ENCODE peak calls at places on chromosomes 13 and 19, in eight cellular contexts. A, T, P, S, G, Z, E and N are unnamed samples. For H3K36me3, the result is how much of the 10 kb centered on the place peaks cover.

GRCh38 chr13:49472186-49472585 is 23.6 kb upstream of the PHF11 start:
- DNase-seq in A (no peak), T (no peak), P (no peak), S (no peak), G (no peak), Z (no peak), E (peak), N (no peak)

GRCh38 chr19:33819875-33820781 is 23.5 kb downstream of the KCTD15 start:
- DNase-seq in A (peak), T (peak), P (peak), S (peak), G (no peak), Z (no peak), E (peak), N (no peak)

GRCh38 chr13:98293103-98293502 is 116.0 kb upstream of the RNF113B start:
- DNase-seq in A (no peak), T (no peak), P (no peak), S (no peak), G (peak), Z (no peak), E (no peak), N (no peak)

GRCh38 chr19:13768510-13768909 is 4.2 kb downstream of the MRI1 start:
- DNase-seq in A (no peak), T (no peak), P (no peak), S (no peak), G (no peak), Z (no peak), E (no peak), N (no peak)

GRCh38 chr13:29081036-29081435 is 260.9 kb downstream of the MTUS2 start:
- DNase-seq in A (no peak), T (no peak), P (no peak), S (no peak), G (no peak), Z (no peak), E (no peak), N (no peak)

GRCh38 chr13:57631607-57632275 is at the start of gene PCDH17:
- DNase-seq in A (no peak), T (peak), P (no peak), S (peak), G (peak), Z (no peak), E (peak), N (no peak)

GRCh38 chr13:31870511-31870910 is 131.2 kb downstream of the RXFP2 start:
- DNase-seq in A (no peak), T (no peak), P (no peak), S (no peak), G (no peak), Z (no peak), E (no peak), N (no peak)

GRCh38 chr13:76148374-76148773 is 512.2 kb downstream of the LMO7 start:
- DNase-seq in A (no peak), T (no peak), P (no peak), S (no peak), G (no peak), Z (no peak), E (no peak), N (no peak)

GRCh38 chr19:4161415-4162077 is 8.1 kb downstream of the CREB3L3 start:
- DNase-seq in A (no peak), T (no peak), P (no peak), S (no peak), G (no peak), Z (no peak), E (no peak), N (no peak)

GRCh38 chr13:76043882-76044281 is 407.8 kb downstream of the LMO7 start:
- DNase-seq in A (no peak), T (no peak), P (no peak), S (no peak), G (no peak), Z (no peak), E (no peak), N (no peak)

GRCh38 chr13:99709134-99709533 is 207.9 kb downstream of the TM9SF2 start:
- DNase-seq in A (no peak), T (no peak), P (no peak), S (no peak), G (no peak), Z (no peak), E (no peak), N (no peak)

GRCh38 chr13:71712988-71713653 is 153.9 kb downstream of the DACH1 start:
- DNase-seq in A (no peak), T (peak), P (peak), S (peak), G (no peak), Z (no peak), E (no peak), N (no peak)

GRCh38 chr19:28422791-28423650 is 789.9 kb downstream of the UQCRFS1 start:
- DNase-seq in A (no peak), T (no peak), P (no peak), S (no peak), G (no peak), Z (no peak), E (no peak), N (no peak)

GRCh38 chr19:46850228-46851203 is at the start of gene AP2S1:
- DNase-seq in A (peak), T (peak), P (peak), S (peak), G (peak), Z (peak), E (peak), N (peak)

GRCh38 chr19:22604571-22605274 is 29.4 kb upstream of the ZNF492 start:
- DNase-seq in A (no peak), T (no peak), P (no peak), S (no peak), G (no peak), Z (no peak), E (no peak), N (no peak)

GRCh38 chr13:32837307-32837972 is 178.8 kb upstream of the KL start:
- DNase-seq in A (no peak), T (no peak), P (no peak), S (no peak), G (no peak), Z (no peak), E (no peak), N (no peak)

GRCh38 chr13:32284927-32285632 is 30.1 kb downstream of the ZAR1L start:
- DNase-seq in A (no peak), T (peak), P (no peak), S (no peak), G (no peak), Z (peak), E (peak), N (peak)

GRCh38 chr19:15331419-15332310 is 674 bp downstream of the BRD4 start:
- DNase-seq in A (peak), T (no peak), P (peak), S (peak), G (no peak), Z (no peak), E (no peak), N (no peak)

GRCh38 chr19:13984875-13985741 is 21.0 kb downstream of the RFX1 start:
- DNase-seq in A (no peak), T (no peak), P (peak), S (no peak), G (no peak), Z (no peak), E (no peak), N (no peak)

GRCh38 chr19:10231624-10232228 is 595 bp upstream of the S1PR2 start:
- DNase-seq in A (no peak), T (no peak), P (no peak), S (no peak), G (no peak), Z (no peak), E (no peak), N (no peak)

GRCh38 chr19:45715139-45715538 is 15.6 kb downstream of the FBXO46 start:
- DNase-seq in A (no peak), T (no peak), P (no peak), S (no peak), G (no peak), Z (no peak), E (no peak), N (no peak)

GRCh38 chr13:98937911-98938381 is 39.9 kb downstream of the DOCK9 start:
- DNase-seq in A (no peak), T (no peak), P (no peak), S (no peak), G (no peak), Z (no peak), E (peak), N (no peak)

GRCh38 chr19:56261145-56261544 is 11.4 kb upstream of the EDDM13 start:
- DNase-seq in A (no peak), T (no peak), P (no peak), S (peak), G (no peak), Z (no peak), E (no peak), N (no peak)

GRCh38 chr13:90867336-90867683 is 480.2 kb upstream of the MIR17HG start:
- DNase-seq in A (no peak), T (peak), P (peak), S (peak), G (peak), Z (peak), E (peak), N (peak)

GRCh38 chr13:108957369-108958012 is 328.1 kb downstream of the MYO16 start:
- DNase-seq in A (no peak), T (peak), P (no peak), S (no peak), G (no peak), Z (peak), E (peak), N (peak)

GRCh38 chr19:42092350-42092749 is 16.4 kb downstream of the ZNF574 start:
- DNase-seq in A (no peak), T (no peak), P (peak), S (peak), G (no peak), Z (no peak), E (no peak), N (no peak)

GRCh38 chr19:33143897-33144405 is 12.0 kb downstream of the WDR88 start:
- DNase-seq in A (peak), T (peak), P (peak), S (peak), G (peak), Z (peak), E (no peak), N (peak)

GRCh38 chr19:47186337-47187022 is 44.5 kb downstream of the BBC3 start:
- DNase-seq in A (peak), T (no peak), P (peak), S (peak), G (no peak), Z (no peak), E (no peak), N (no peak)

GRCh38 chr19:51783373-51783772 is 11.6 kb upstream of the FPR3 start:
- DNase-seq in A (no peak), T (peak), P (no peak), S (no peak), G (no peak), Z (peak), E (no peak), N (no peak)

GRCh38 chr19:33052352-33052972 is 12.2 kb downstream of the RHPN2 start:
- DNase-seq in A (no peak), T (no peak), P (no peak), S (no peak), G (no peak), Z (no peak), E (peak), N (no peak)

GRCh38 chr19:18489627-18490184 is 32.2 kb downstream of the ELL start:
- DNase-seq in A (no peak), T (no peak), P (no peak), S (no peak), G (no peak), Z (no peak), E (no peak), N (no peak)
- H3K27ac ChIP-seq in A (no peak), T (no peak), P (no peak), S (no peak), G (peak), Z (no peak), E (no peak), N (no peak)

GRCh38 chr13:35917252-35917941 is 213.8 kb downstream of the DCLK1 start:
- DNase-seq in A (no peak), T (no peak), P (no peak), S (no peak), G (no peak), Z (no peak), E (peak), N (peak)
- H3K4me3 ChIP-seq in A (no peak), T (peak), P (no peak), S (no peak), G (peak), Z (no peak), E (peak), N (peak)

GRCh38 chr19:49196527-49197240 is 39.1 kb downstream of the TRPM4 start:
- DNase-seq in A (no peak), T (no peak), P (no peak), S (no peak), G (no peak), Z (no peak), E (no peak), N (no peak)

GRCh38 chr19:49194408-49194807 is 36.8 kb downstream of the TRPM4 start:
- DNase-seq in A (no peak), T (no peak), P (no peak), S (no peak), G (no peak), Z (no peak), E (no peak), N (no peak)

GRCh38 chr19:49190781-49191180 is 33.2 kb downstream of the TRPM4 start:
- DNase-seq in A (no peak), T (no peak), P (no peak), S (no peak), G (no peak), Z (no peak), E (no peak), N (no peak)

GRCh38 chr19:49189259-49189658 is 31.7 kb downstream of the TRPM4 start:
- DNase-seq in A (no peak), T (no peak), P (no peak), S (no peak), G (no peak), Z (no peak), E (no peak), N (no peak)

DNA sequence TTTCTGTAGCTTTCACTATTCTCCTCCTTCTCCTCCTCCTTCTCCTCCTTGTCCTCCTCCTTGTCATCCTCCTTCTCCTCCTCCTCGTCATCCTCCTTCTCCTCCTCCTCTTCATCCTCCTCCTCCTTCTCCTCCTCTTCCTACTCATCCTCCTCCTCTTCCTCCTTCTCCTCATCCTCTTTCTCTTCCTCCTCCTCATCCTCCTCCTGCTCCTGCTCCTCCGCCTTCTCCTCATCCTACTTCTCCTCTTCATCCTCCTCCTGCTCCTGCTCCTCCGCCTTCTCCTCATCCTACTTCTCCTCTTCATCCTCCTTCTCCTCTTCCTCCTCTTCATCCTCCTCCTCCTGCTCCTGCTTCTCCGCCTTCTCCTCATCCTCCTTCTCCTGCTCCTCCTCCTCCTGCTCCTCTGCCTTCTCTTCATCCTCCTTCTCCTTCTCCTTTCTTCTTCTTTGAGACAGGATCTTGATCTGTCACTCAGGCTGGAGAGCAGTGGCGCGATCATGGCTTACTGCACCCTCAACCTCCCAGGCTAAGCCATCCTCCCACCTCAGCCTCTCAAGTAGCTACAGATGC is 36.3 kb downstream of the TRPM4 start:
- DNase-seq in A (no peak), T (no peak), P (no peak), S (no peak), G (no peak), Z (no peak), E (no peak), N (no peak)
- H3K36me3 ChIP-seq in A (under half), T (under half), P (under half), S (under half), G (under half), Z (under half), E (under half), N (under half)

DNA sequence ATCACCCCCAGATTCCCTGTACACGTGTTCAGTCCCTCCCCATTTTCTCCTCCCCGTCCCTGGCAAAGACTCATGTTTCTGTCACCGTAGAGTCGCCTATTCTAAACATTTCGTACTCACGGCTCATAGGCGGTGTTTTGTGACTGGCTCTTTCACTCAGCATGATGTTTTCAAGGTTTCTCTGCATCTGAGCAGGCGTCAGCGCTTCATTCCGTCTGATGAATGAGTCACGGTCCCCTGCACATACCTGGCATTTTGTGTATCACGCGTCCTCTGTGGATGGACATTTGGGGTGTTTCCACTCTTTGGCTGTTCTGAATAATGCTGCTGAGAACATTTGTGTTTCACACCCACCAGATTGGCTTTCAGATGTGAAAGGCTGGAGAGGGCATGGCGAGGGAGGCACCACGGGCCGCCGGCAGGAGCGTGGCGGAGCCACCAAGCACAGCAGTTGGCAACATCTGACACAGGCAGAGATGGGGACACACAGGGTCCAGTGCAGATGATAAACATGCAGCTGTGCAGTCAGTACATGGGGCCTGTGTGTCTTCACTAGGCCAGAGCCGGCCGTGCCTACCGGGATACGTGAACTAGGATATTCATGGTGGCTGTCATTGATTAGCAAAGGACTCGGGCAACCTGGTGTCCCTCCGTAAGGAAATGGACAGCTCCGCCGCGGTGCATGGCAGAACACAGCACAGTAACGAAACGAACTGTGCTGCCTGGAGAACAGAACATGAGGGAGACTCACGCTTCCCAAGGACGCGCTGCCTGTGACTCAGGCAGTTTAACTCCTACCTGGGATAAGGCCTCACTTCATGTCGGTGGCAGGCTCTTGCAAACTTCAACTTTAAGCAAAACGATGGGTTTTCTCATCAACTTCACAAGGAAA is 117.2 kb downstream of the ATP11A start:
- DNase-seq in A (no peak), T (no peak), P (no peak), S (no peak), G (no peak), Z (no peak), E (no peak), N (no peak)
- H3K27ac ChIP-seq in A (no peak), T (no peak), P (no peak), S (no peak), G (no peak), Z (no peak), E (no peak), N (no peak)

DNA sequence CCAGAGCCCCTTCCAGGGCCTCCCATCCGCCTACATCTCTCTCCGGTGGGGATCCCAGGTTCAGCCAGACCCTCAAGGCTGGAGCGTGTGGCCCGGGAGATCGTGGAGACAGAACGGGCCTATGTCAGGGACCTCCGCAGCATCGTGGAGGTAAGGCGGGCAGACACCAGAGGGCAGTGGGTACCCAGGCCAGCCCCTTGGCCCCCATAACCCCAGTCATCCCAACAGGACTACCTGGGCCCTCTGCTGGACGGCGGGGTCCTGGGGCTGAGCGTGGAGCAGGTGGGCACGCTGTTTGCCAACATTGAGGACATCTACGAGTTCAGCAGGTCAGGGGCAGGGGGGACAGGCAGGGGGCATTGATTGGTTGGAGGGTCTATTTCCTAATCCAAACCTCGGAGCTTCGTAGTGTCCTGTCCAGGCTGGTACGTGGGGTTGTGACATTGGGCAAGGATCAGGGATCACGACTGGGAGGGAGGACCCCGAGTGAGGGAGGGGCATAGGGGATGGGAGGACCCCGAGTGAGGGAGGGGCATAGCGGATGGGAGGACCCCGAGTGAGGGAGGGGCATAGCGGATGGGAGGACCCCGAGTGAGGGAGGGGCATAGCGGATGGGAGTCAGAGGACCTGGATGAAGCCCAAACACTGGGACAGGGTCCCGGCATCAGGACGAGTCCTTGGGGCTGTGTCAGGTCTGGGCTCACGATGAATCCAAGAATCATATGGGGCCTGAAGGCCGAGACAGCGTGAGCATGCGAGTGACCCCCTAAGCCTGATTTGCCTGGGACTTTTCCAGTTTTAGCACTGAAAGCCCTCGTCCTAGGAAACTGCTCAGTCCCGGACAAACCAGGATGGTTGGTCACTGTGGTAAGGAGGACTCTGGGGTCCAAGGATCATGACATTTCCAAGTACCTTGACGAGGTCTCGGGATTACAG is 2.9 kb downstream of the PLEKHG2 start:
- DNase-seq in A (no peak), T (no peak), P (no peak), S (no peak), G (no peak), Z (no peak), E (no peak), N (no peak)
- H3K4me3 ChIP-seq in A (no peak), T (peak), P (no peak), S (peak), G (peak), Z (no peak), E (peak), N (no peak)

GRCh38 chr19:57620673-57621348 is 6.8 kb downstream of the ZNF134 start:
- DNase-seq in A (no peak), T (no peak), P (no peak), S (no peak), G (no peak), Z (no peak), E (peak), N (peak)

GRCh38 chr19:57623091-57623490 is 9.0 kb downstream of the ZNF134 start:
- DNase-seq in A (no peak), T (no peak), P (no peak), S (no peak), G (no peak), Z (no peak), E (no peak), N (no peak)
- H3K36me3 ChIP-seq in A (under half), T (under half), P (under half), S (half or more), G (under half), Z (under half), E (under half), N (half or more)

DNA sequence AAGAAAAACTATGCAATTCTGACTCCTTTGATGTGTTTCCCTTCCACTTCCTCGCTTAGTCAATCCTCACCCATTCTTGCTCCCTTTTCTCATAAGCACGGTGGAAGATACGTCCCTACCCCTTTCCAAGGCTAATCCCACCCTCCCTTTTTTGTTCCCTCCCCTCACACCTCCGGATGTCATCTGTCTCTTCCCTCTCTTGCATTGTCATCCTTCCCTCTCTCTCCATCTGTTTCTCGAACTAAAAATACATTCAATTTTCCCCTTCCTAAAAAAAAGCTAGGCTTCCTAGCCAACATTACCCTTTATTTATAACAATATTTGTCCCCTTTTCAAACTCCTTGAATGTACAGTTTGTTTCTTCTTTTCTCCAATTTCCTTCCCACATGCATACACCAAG is 40.5 kb upstream of the ITM2B start:
- DNase-seq in A (no peak), T (no peak), P (no peak), S (no peak), G (no peak), Z (no peak), E (no peak), N (no peak)
- H3K27ac ChIP-seq in A (no peak), T (no peak), P (no peak), S (no peak), G (no peak), Z (no peak), E (no peak), N (no peak)

GRCh38 chr13:62473944-62474237 is 1058.2 kb upstream of the PCDH20 start:
- DNase-seq in A (no peak), T (no peak), P (no peak), S (no peak), G (no peak), Z (no peak), E (no peak), N (no peak)

GRCh38 chr13:62473190-62473943 is 1057.7 kb upstream of the PCDH20 start:
- DNase-seq in A (no peak), T (no peak), P (no peak), S (no peak), G (no peak), Z (no peak), E (no peak), N (no peak)
- H3K4me3 ChIP-seq in A (no peak), T (no peak), P (no peak), S (no peak), G (no peak), Z (no peak), E (no peak), N (no peak)